ENCODE peak calls at places on chromosomes 13 and 19, in nine cellular contexts. Q is mucosa of descending colon, L is kidney tubule cell, N is AG04449, V is EL, W is fibroblast of mammary gland, A is H1, P is H7, C is dermis blood vessel endothelial cell. S is an unnamed sample.

GRCh38 chr13:23608704-23609413 is 38.6 kb downstream of the TNFRSF19 start:
- DNase-seq in Q (peak; percentile 19), L (peak; percentile 68), N (no peak), V (peak; percentile 86), W (peak; percentile 32), A (no peak), P (no peak), C (peak; percentile 94), S (peak; percentile 88)

GRCh38 chr13:100128373-100128772 is 39.5 kb downstream of the PCCA start:
- DNase-seq in Q (no peak), L (peak; percentile 52), N (no peak), V (peak; percentile 23), W (peak; percentile 71), A (no peak), P (no peak), C (no peak), S (no peak)

GRCh38 chr19:13366529-13367143 is 139.6 kb downstream of the CACNA1A start:
- DNase-seq in Q (no peak), L (peak; percentile 45), N (no peak), V (peak; percentile 41), W (peak; percentile 52), A (peak; percentile 5), P (peak; percentile 60), C (peak; percentile 58), S (peak; percentile 28)

GRCh38 chr13:72290962-72291681 is 424.1 kb upstream of the DACH1 start:
- DNase-seq in Q (no peak), L (peak; percentile 99), N (peak; percentile 16), V (peak; percentile 95), W (peak; percentile 12), A (peak; percentile 31), P (no peak), C (no peak), S (no peak)

GRCh38 chr13:98520674-98521449 is 56.0 kb downstream of the STK24 start:
- DNase-seq in Q (no peak), L (no peak), N (no peak), V (no peak), W (no peak), A (no peak), P (no peak), C (peak; percentile 33), S (no peak)

GRCh38 chr13:105616313-105617075 is 919.0 kb downstream of the EFNB2 start:
- DNase-seq in Q (no peak), L (no peak), N (no peak), V (peak; percentile 23), W (no peak), A (no peak), P (no peak), C (no peak), S (peak; percentile 6)

GRCh38 chr19:6540918-6541689 is 10.3 kb downstream of the TNFSF9 start:
- DNase-seq in Q (no peak), L (peak; percentile 31), N (no peak), V (no peak), W (no peak), A (no peak), P (no peak), C (no peak), S (no peak)

GRCh38 chr19:30076101-30076551 is 134.1 kb downstream of the URI1 start:
- DNase-seq in Q (no peak), L (no peak), N (no peak), V (no peak), W (no peak), A (no peak), P (peak; percentile 83), C (no peak), S (no peak)

GRCh38 chr13:51643882-51644281 is 59.6 kb downstream of the WDFY2 start:
- DNase-seq in Q (no peak), L (peak; percentile 93), N (peak; percentile 76), V (peak; percentile 92), W (peak; percentile 95), A (no peak), P (no peak), C (peak; percentile 66), S (peak; percentile 82)

GRCh38 chr19:42450314-42450934 is 7.7 kb upstream of the CXCL17 start:
- DNase-seq in Q (peak; percentile 94), L (peak; percentile 90), N (peak; percentile 19), V (peak; percentile 75), W (peak; percentile 88), A (peak; percentile 38), P (peak; percentile 80), C (peak; percentile 95), S (peak; percentile 75)

GRCh38 chr19:14090509-14091085 is at the start of gene SAMD1:
- DNase-seq in Q (peak; percentile 92), L (peak; percentile 80), N (no peak), V (peak; percentile 89), W (peak; percentile 80), A (no peak), P (peak; percentile 97), C (peak; percentile 86), S (peak; percentile 67)

S was measured in endothelial cell of umbilical vein.